ENCODE peak calls at places on chromosomes 11 and 22, in four cellular contexts. One of them, this sample, is unnamed.

GRCh38 chr22:38754247-38755154 is 1.3 kb downstream of the SUN2 start:
- DNase-seq in tibial nerve: peak; percentile 65
- DNase-seq in ovary: peak; percentile 75
- DNase-seq in Peyer's patch: peak; percentile 80
- DNase-seq in this sample: peak; percentile 94

GRCh38 chr22:40764743-40765441 is 54.3 kb downstream of the SLC25A17 start:
- DNase-seq in tibial nerve: no peak
- DNase-seq in ovary: no peak
- DNase-seq in Peyer's patch: no peak
- DNase-seq in this sample: no peak

GRCh38 chr11:129593098-129593497 is 217.4 kb downstream of the BARX2 start:
- DNase-seq in tibial nerve: no peak
- DNase-seq in ovary: no peak
- DNase-seq in Peyer's patch: peak; percentile 61
- DNase-seq in this sample: peak; percentile 75

GRCh38 chr11:71543866-71544265 is 4.4 kb upstream of the KRTAP5-9 start:
- DNase-seq in tibial nerve: no peak
- DNase-seq in ovary: no peak
- DNase-seq in Peyer's patch: no peak
- DNase-seq in this sample: no peak

GRCh38 chr22:38858492-38858891 is 13.5 kb downstream of the CBX6 start:
- DNase-seq in tibial nerve: no peak
- DNase-seq in ovary: no peak
- DNase-seq in Peyer's patch: peak; percentile 20
- DNase-seq in this sample: no peak

GRCh38 chr22:44193537-44193896 is 12.8 kb downstream of the PARVG start:
- DNase-seq in tibial nerve: no peak
- DNase-seq in ovary: no peak
- DNase-seq in Peyer's patch: no peak
- DNase-seq in this sample: no peak

GRCh38 chr11:1784761-1785650 is 21.3 kb upstream of the CTSD start:
- DNase-seq in tibial nerve: no peak
- DNase-seq in ovary: no peak
- DNase-seq in Peyer's patch: no peak
- DNase-seq in this sample: peak; percentile 60

GRCh38 chr11:108906329-108906728 is 241.5 kb downstream of the DDX10 start:
- DNase-seq in tibial nerve: no peak
- DNase-seq in ovary: no peak
- DNase-seq in Peyer's patch: no peak
- DNase-seq in this sample: no peak

GRCh38 chr11:97614571-97614970 is 1224.8 kb downstream of the JRKL start:
- DNase-seq in tibial nerve: no peak
- DNase-seq in ovary: no peak
- DNase-seq in Peyer's patch: no peak
- DNase-seq in this sample: no peak

GRCh38 chr11:97611345-97611744 is 1221.5 kb downstream of the JRKL start:
- DNase-seq in tibial nerve: no peak
- DNase-seq in ovary: no peak
- DNase-seq in Peyer's patch: no peak
- DNase-seq in this sample: no peak

GRCh38 chr11:97607301-97608000 is 1217.6 kb downstream of the JRKL start:
- DNase-seq in tibial nerve: no peak
- DNase-seq in ovary: no peak
- DNase-seq in Peyer's patch: no peak
- DNase-seq in this sample: no peak

GRCh38 chr11:97610854-97611253 is 1221.0 kb downstream of the JRKL start:
- DNase-seq in tibial nerve: no peak
- DNase-seq in ovary: no peak
- DNase-seq in Peyer's patch: no peak
- DNase-seq in this sample: no peak

DNA sequence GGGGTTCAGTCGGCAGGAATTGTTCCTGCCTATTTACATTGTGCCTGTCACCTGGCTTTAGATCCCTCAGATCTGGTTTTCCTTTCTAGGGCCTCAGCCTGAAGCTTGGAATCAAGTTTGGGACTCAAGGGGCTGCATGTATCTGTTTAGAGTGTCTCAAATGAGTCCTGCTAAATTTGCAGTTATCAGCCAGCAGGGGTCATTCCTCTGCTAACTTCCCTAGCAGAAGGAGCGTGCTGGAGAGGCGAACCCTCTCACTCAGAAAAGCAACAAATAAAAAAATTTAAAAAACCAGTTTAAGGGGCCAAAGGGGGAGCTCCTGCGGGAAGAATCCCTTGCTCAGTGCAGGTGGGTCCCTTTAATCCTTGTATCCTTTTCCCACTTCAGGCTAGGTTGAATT is 1220.2 kb downstream of the JRKL start:
- DNase-seq in tibial nerve: no peak
- DNase-seq in ovary: no peak
- DNase-seq in Peyer's patch: no peak
- DNase-seq in this sample: no peak
- TF ChIP-seq CTCF in tibial nerve: no peak
- TF ChIP-seq CTCF in ovary: no peak
- TF ChIP-seq CTCF in Peyer's patch: no peak
- TF ChIP-seq CTCF in this sample: no peak

GRCh38 chr11:119363081-119363861 is 16.8 kb upstream of the MFRP start:
- DNase-seq in tibial nerve: no peak
- DNase-seq in ovary: peak; percentile 43
- DNase-seq in Peyer's patch: peak; percentile 58
- DNase-seq in this sample: no peak
- TF ChIP-seq POLR2A in tibial nerve: no peak
- TF ChIP-seq POLR2A in ovary: no peak
- TF ChIP-seq POLR2A in Peyer's patch: no peak
- TF ChIP-seq POLR2A in this sample: no peak

DNA sequence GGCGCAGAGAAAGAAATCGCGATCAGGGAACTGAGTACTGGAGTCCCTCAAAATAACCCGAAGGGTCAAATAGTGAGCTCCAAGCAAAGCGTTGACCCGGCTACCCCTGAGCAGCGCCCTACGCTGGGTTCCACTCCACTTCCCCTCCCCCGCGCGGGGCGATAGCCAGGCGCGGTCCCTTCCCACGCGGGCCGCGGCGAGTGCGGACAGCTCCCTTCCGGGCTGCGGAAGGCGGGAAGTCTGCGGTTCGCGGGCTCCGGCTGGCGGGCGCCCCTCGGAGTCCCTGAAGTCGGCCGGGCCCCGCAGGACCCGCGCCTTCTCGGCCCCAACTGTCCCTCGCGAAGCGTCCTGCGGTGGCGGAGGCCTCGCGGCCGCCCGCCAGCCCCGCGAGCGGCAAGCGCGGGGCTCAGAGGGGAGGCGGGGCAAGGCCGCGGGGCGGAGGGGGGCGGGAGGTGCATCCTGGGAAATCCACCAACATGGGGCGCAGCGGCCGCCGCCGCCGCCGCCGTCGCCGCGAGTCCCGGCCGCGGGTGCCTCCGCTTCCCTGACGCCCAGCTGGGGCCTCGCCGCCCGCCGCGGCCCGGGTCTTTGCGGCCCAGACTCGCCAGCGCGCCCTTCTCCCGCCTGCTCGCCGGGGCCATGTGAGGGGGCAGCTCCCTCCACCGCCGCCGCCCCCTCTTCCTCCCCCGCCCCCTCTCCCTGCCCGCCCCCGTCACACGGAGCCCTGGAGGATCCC is at the start of gene QSER1:
- DNase-seq in tibial nerve: peak; percentile 45
- DNase-seq in ovary: peak; percentile 78
- DNase-seq in Peyer's patch: peak; percentile 85
- DNase-seq in this sample: peak; percentile 27
- H3K4me3 ChIP-seq in tibial nerve: peak within 1 kb of the TSS; percentile 99
- H3K4me3 ChIP-seq in ovary: peak within 1 kb of the TSS; percentile 82
- H3K4me3 ChIP-seq in Peyer's patch: peak within 1 kb of the TSS; percentile 77
- H3K4me3 ChIP-seq in this sample: peak within 1 kb of the TSS; percentile 86

DNA sequence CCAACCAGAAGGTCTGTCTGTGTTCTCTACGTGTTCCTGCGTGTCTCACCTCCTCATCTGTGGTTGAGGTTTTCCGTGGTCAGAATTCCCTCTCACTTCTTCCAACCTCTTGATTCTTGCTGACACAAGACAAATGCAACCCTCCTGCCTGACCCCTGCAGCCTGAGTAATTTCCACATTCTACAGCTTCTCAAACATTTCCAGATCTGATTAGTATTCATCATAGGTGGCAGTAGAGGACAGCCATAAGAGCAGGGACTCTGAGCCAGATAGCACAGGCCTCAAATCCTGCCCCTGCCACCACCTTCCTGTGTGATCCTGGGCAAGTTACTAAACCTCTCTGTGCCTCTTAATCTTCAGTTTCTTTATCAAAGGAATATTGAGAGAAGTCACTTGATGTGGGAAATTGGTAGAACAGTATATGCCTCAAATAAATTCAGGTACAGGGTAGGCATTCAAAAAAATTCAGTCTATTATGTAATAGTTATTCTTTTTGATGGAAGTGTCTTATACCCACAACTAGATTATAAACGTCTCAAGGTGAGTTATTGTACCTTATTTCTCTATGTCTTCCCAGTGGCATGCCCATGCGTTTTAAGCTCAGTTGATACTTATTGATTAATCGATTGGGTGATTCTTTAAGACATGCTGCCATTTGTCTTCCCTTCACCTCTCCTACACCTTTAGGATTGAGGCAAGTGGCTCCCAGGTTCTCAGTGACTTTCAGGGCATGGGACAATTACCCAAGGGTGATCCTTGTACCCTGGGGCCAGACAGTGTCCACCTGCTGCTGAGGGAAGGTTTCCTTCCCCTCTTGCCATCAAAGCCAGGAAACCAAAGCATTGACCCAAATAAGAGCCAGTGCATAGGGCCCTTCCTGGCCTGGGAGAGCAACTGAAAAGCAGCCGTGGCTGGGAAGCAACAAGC is 19.6 kb downstream of the POU2AF1 start:
- DNase-seq in tibial nerve: no peak
- DNase-seq in ovary: no peak
- DNase-seq in Peyer's patch: no peak
- DNase-seq in this sample: no peak
- TF ChIP-seq CTCF in tibial nerve: no peak
- TF ChIP-seq CTCF in ovary: no peak
- TF ChIP-seq CTCF in Peyer's patch: peak; percentile 20
- TF ChIP-seq CTCF in this sample: no peak

DNA sequence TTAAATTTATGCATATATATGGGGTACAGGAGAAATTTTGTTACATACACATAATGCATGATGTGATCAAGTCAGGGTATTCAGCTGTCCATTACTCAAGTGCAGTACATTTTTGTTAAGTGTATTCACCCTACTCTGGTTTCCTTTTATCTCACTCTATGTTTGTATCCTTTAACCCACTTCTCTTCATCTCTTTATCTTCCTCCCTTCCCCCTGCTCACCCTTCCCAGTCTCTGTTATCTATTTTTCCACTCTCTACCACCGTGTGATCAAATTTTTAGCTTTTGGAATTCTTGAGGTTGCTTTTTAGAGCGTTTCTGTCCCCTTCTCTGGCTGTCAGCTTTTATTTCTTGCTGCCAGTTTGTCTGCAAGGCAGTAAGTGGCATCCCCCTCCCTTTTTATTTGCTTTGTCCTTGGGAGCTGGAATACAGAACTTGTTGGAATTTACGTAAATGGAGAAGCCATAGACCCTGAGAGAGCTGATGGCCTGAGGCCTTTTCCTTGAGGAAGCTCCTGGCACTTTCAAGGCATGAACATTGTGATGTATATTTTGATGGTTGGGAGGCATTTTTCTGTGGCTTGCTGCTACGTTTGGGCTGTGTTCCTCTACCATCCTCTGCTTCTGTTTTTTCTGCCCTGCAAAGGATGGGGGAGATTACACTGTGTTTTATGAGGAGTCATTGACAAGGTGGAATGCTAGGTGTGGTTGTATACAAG is 148.6 kb downstream of the LDLRAD3 start:
- DNase-seq in tibial nerve: no peak
- DNase-seq in ovary: no peak
- DNase-seq in Peyer's patch: no peak
- DNase-seq in this sample: no peak
- TF ChIP-seq POLR2A in tibial nerve: no peak
- TF ChIP-seq POLR2A in ovary: no peak
- TF ChIP-seq POLR2A in Peyer's patch: no peak
- TF ChIP-seq POLR2A in this sample: no peak

This sample was measured in lower leg skin.